ENCODE peak calls at places on chromosome 10, in eight cellular contexts. M, X, V, L, W, T, K and F are unnamed samples.
A peak's percentile ranks its signal among the peaks of the same experiment; 100 is the strongest.

GRCh38 chr10:105291571-105291970 is 650.5 kb downstream of the SORCS3 start:
- DNase-seq in M (no peak), X (no peak), V (no peak), L (no peak), W (no peak), T (no peak), K (no peak), F (no peak)

GRCh38 chr10:22253578-22253882 is 35.7 kb upstream of the EBLN1 start:
- DNase-seq in M (no peak), X (peak; percentile 24), V (peak; percentile 72), L (peak; percentile 42), W (peak; percentile 85), T (peak; percentile 40), K (no peak), F (no peak)

GRCh38 chr10:95550073-95550672 is 11.0 kb downstream of the SORBS1 start:
- DNase-seq in M (no peak), X (no peak), V (no peak), L (no peak), W (no peak), T (peak; percentile 52), K (no peak), F (no peak)

GRCh38 chr10:52332815-52333214 is 18.7 kb downstream of the DKK1 start:
- DNase-seq in M (peak; percentile 46), X (peak; percentile 33), V (no peak), L (no peak), W (no peak), T (no peak), K (no peak), F (no peak)

GRCh38 chr10:113326160-113327111 is 226.4 kb upstream of the HABP2 start:
- DNase-seq in M (peak; percentile 89), X (peak; percentile 62), V (peak; percentile 70), L (peak; percentile 77), W (peak; percentile 59), T (peak; percentile 13), K (peak; percentile 81), F (peak; percentile 81)

GRCh38 chr10:47262606-47263295 is 37.2 kb upstream of the GDF10 start:
- DNase-seq in M (peak; percentile 45), X (peak; percentile 19), V (no peak), L (no peak), W (no peak), T (no peak), K (peak; percentile 39), F (no peak)

GRCh38 chr10:91643700-91644099 is 10.8 kb upstream of the PPP1R3C start:
- DNase-seq in M (peak; percentile 36), X (peak; percentile 21), V (peak; percentile 29), L (no peak), W (no peak), T (peak; percentile 22), K (no peak), F (no peak)

GRCh38 chr10:13839430-13839986 is 252.7 kb downstream of the PRPF18 start:
- DNase-seq in M (peak; percentile 92), X (peak; percentile 78), V (no peak), L (peak; percentile 40), W (peak; percentile 64), T (no peak), K (peak; percentile 78), F (peak; percentile 85)

GRCh38 chr10:12113627-12114026 is 15.8 kb upstream of the SEC61A2 start:
- DNase-seq in M (no peak), X (no peak), V (no peak), L (no peak), W (no peak), T (no peak), K (no peak), F (no peak)

GRCh38 chr10:60148266-60148840 is 241.3 kb downstream of the ANK3 start:
- DNase-seq in M (peak; percentile 92), X (peak; percentile 87), V (no peak), L (no peak), W (no peak), T (peak; percentile 82), K (peak; percentile 91), F (peak; percentile 81)

GRCh38 chr10:12130237-12130872 is 878 bp downstream of the SEC61A2 start:
- DNase-seq in M (peak; percentile 77), X (peak; percentile 74), V (peak; percentile 76), L (peak; percentile 30), W (no peak), T (peak; percentile 23), K (peak; percentile 71), F (peak; percentile 36)

GRCh38 chr10:80486151-80486692 is 32.1 kb downstream of the TSPAN14 start:
- DNase-seq in M (no peak), X (no peak), V (no peak), L (no peak), W (no peak), T (no peak), K (no peak), F (no peak)
- H3K4me3 ChIP-seq in M (no peak overlapping the region), X (no peak overlapping the region), V (no peak overlapping the region), L (no peak overlapping the region), W (no peak overlapping the region), T (no peak overlapping the region), K (no peak overlapping the region), F (no peak overlapping the region)

GRCh38 chr10:104260775-104261115 is 6.1 kb downstream of the GSTO1 start:
- DNase-seq in M (peak; percentile 86), X (peak; percentile 75), V (no peak), L (no peak), W (no peak), T (no peak), K (peak; percentile 70), F (peak; percentile 52)

GRCh38 chr10:104268691-104269645 is at the start of gene GSTO2:
- DNase-seq in M (peak; percentile 91), X (peak; percentile 99), V (peak; percentile 99), L (peak; percentile 99), W (peak; percentile 99), T (peak; percentile 98), K (peak; percentile 96), F (peak; percentile 96)

GRCh38 chr10:104267721-104268690 is 978 bp upstream of the GSTO2 start:
- DNase-seq in M (peak; percentile 31), X (no peak), V (no peak), L (no peak), W (no peak), T (no peak), K (peak; percentile 13), F (no peak)

GRCh38 chr10:104262055-104262454 is 6.9 kb upstream of the GSTO2 start:
- DNase-seq in M (no peak), X (peak; percentile 34), V (no peak), L (no peak), W (no peak), T (no peak), K (no peak), F (no peak)

DNA sequence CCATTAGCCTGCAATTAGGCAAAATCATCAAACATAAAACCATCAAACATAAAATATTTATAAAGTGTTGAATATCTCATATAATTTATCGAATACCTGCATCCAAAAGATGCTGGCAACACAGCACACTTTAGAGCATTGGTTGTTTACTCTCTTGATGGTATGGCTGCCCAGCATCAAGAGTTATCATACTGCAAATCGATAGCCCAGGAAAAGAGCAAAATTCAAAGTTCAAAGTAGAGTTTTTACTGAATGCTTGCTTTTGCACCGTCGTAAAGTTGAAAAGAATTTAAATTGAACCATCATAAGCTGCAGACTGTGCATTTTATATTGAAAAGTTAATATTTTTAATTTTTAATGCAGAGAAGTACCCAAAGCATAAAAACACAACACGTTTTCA is 4.2 kb upstream of the GSTO2 start:
- DNase-seq in M (no peak), X (no peak), V (no peak), L (no peak), W (no peak), T (no peak), K (no peak), F (no peak)
- H3K4me3 ChIP-seq in M (no peak overlapping the region), X (no peak overlapping the region), V (no peak overlapping the region), L (no peak overlapping the region), W (no peak overlapping the region), T (no peak overlapping the region), K (no peak overlapping the region), F (no peak overlapping the region)

GRCh38 chr10:118508863-118509262 is 86.6 kb downstream of the PRLHR start:
- DNase-seq in M (no peak), X (no peak), V (no peak), L (no peak), W (no peak), T (no peak), K (no peak), F (no peak)
- H3K4me3 ChIP-seq in M (no peak overlapping the region), X (no peak overlapping the region), V (no peak overlapping the region), L (no peak overlapping the region), W (no peak overlapping the region), T (no peak overlapping the region), K (no peak overlapping the region), F (no peak overlapping the region)

GRCh38 chr10:73818402-73818801 is 7.0 kb upstream of the NDST2 start:
- DNase-seq in M (no peak), X (no peak), V (no peak), L (no peak), W (no peak), T (no peak), K (no peak), F (no peak)

GRCh38 chr10:73819025-73819424 is 7.6 kb upstream of the NDST2 start:
- DNase-seq in M (no peak), X (peak; percentile 19), V (no peak), L (no peak), W (no peak), T (no peak), K (no peak), F (no peak)

GRCh38 chr10:73815719-73816030 is 4.3 kb upstream of the NDST2 start:
- DNase-seq in M (no peak), X (no peak), V (no peak), L (no peak), W (no peak), T (no peak), K (no peak), F (no peak)

GRCh38 chr10:73817826-73818225 is 6.4 kb upstream of the NDST2 start:
- DNase-seq in M (no peak), X (no peak), V (no peak), L (no peak), W (no peak), T (no peak), K (no peak), F (no peak)

DNA sequence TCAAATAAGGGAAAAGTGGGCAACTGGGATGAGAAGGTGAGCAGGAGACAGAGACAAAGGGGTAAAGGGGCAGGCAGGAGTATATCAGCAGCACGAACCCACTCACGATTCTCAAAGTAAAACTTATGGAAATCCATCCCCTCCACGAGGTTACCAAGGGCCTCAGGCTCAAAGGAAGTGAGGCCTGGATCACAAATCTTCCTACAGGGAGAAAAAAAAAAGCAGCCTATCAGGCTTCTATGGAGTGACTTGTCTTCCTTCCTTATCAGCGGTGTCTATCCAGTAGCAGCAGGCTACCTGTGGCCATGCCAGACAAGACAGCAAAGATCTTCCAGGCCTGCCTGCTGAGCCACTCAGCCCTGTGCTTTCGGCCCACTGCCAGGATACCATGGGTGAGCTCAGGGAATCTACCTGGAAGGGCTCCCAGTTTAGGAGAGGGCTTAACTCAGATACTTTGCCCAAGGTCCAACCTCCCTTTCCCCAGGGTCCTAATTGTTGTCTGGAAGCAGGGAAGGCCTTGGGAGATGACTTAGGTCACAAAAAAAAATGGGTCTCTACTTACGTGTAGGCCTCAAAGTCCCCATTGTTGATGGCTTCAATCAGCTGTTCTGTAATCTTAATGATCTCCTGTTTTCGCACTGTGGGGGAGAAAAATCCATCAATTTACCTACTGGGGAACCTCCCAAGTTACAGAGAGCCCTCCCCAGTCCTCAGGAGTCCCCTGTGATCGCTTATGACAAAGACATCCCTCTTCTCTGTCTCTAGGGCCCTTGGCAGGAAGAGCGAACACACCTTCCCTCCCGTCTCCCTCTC is 5.7 kb upstream of the NDST2 start:
- DNase-seq in M (peak; percentile 36), X (peak; percentile 26), V (no peak), L (no peak), W (no peak), T (no peak), K (peak; percentile 45), F (no peak)
- H3K4me3 ChIP-seq in M (no peak overlapping the region), X (no peak overlapping the region), V (no peak overlapping the region), L (no peak overlapping the region), W (no peak overlapping the region), T (no peak overlapping the region), K (no peak overlapping the region), F (no peak overlapping the region)